ENCODE peak calls at places on chromosomes 11 and 22, in six cellular contexts. One of them, this sample, is unnamed.

GRCh38 chr11:65851083-65851579 is 6.8 kb downstream of the CFL1 start:
- DNase-seq in HEK293T: peak
- DNase-seq in substantia nigra: no peak
- DNase-seq in GM19239: no peak
- DNase-seq in sigmoid colon: no peak
- DNase-seq in NCI-H1930: no peak
- DNase-seq in this sample: no peak

GRCh38 chr11:102794382-102794781 is 3.6 kb downstream of the MMP1 start:
- DNase-seq in HEK293T: peak
- DNase-seq in substantia nigra: no peak
- DNase-seq in GM19239: peak
- DNase-seq in sigmoid colon: no peak
- DNase-seq in NCI-H1930: peak
- DNase-seq in this sample: no peak

GRCh38 chr11:119065369-119065768 is 2.2 kb upstream of the VPS11 start:
- DNase-seq in HEK293T: peak
- DNase-seq in substantia nigra: no peak
- DNase-seq in GM19239: no peak
- DNase-seq in sigmoid colon: no peak
- DNase-seq in NCI-H1930: no peak
- DNase-seq in this sample: no peak

GRCh38 chr11:117072517-117073218 is 25.6 kb downstream of the SIK3 start:
- DNase-seq in HEK293T: no peak
- DNase-seq in substantia nigra: no peak
- DNase-seq in GM19239: no peak
- DNase-seq in sigmoid colon: no peak
- DNase-seq in NCI-H1930: no peak
- DNase-seq in this sample: no peak

GRCh38 chr22:41445171-41446056 is 1.2 kb downstream of the TOB2 start:
- DNase-seq in HEK293T: no peak
- DNase-seq in substantia nigra: no peak
- DNase-seq in GM19239: no peak
- DNase-seq in sigmoid colon: peak
- DNase-seq in NCI-H1930: no peak
- DNase-seq in this sample: no peak

GRCh38 chr11:113549611-113550061 is 74.4 kb upstream of the DRD2 start:
- DNase-seq in HEK293T: no peak
- DNase-seq in substantia nigra: peak
- DNase-seq in GM19239: no peak
- DNase-seq in sigmoid colon: no peak
- DNase-seq in NCI-H1930: no peak
- DNase-seq in this sample: no peak

GRCh38 chr11:94309757-94310156 is 5.4 kb downstream of the IZUMO1R start:
- DNase-seq in HEK293T: no peak
- DNase-seq in substantia nigra: no peak
- DNase-seq in GM19239: no peak
- DNase-seq in sigmoid colon: no peak
- DNase-seq in NCI-H1930: no peak
- DNase-seq in this sample: no peak

GRCh38 chr22:36220457-36220921 is 18.8 kb downstream of the APOL2 start:
- DNase-seq in HEK293T: no peak
- DNase-seq in substantia nigra: no peak
- DNase-seq in GM19239: no peak
- DNase-seq in sigmoid colon: peak
- DNase-seq in NCI-H1930: no peak
- DNase-seq in this sample: no peak

GRCh38 chr11:68911731-68912130 is 8.0 kb downstream of the IGHMBP2 start:
- DNase-seq in HEK293T: no peak
- DNase-seq in substantia nigra: no peak
- DNase-seq in GM19239: no peak
- DNase-seq in sigmoid colon: peak
- DNase-seq in NCI-H1930: no peak
- DNase-seq in this sample: no peak

GRCh38 chr22:28813772-28814518 is 13.6 kb upstream of the XBP1 start:
- DNase-seq in HEK293T: no peak
- DNase-seq in substantia nigra: peak
- DNase-seq in GM19239: no peak
- DNase-seq in sigmoid colon: peak
- DNase-seq in NCI-H1930: no peak
- DNase-seq in this sample: no peak

GRCh38 chr11:73393479-73394415 is 17.5 kb downstream of the RELT start:
- DNase-seq in HEK293T: peak
- DNase-seq in substantia nigra: peak
- DNase-seq in GM19239: peak
- DNase-seq in sigmoid colon: peak
- DNase-seq in NCI-H1930: peak
- DNase-seq in this sample: peak

GRCh38 chr22:42807185-42807584 is 49.9 kb downstream of the ARFGAP3 start:
- DNase-seq in HEK293T: no peak
- DNase-seq in substantia nigra: no peak
- DNase-seq in GM19239: no peak
- DNase-seq in sigmoid colon: no peak
- DNase-seq in NCI-H1930: no peak
- DNase-seq in this sample: no peak

GRCh38 chr11:131688056-131688693 is 317.8 kb downstream of the NTM start:
- DNase-seq in HEK293T: peak
- DNase-seq in substantia nigra: peak
- DNase-seq in GM19239: peak
- DNase-seq in sigmoid colon: no peak
- DNase-seq in NCI-H1930: peak
- DNase-seq in this sample: peak

GRCh38 chr22:46429327-46429853 is 93.9 kb downstream of the TRMU start:
- DNase-seq in HEK293T: no peak
- DNase-seq in substantia nigra: no peak
- DNase-seq in GM19239: no peak
- DNase-seq in sigmoid colon: no peak
- DNase-seq in NCI-H1930: no peak
- DNase-seq in this sample: no peak

GRCh38 chr22:46936378-46936916 is 174.0 kb downstream of the TBC1D22A start:
- DNase-seq in HEK293T: no peak
- DNase-seq in substantia nigra: no peak
- DNase-seq in GM19239: no peak
- DNase-seq in sigmoid colon: no peak
- DNase-seq in NCI-H1930: no peak
- DNase-seq in this sample: no peak

GRCh38 chr11:66333220-66333877 is 2.9 kb downstream of the RIN1 start:
- DNase-seq in HEK293T: no peak
- DNase-seq in substantia nigra: no peak
- DNase-seq in GM19239: no peak
- DNase-seq in sigmoid colon: peak
- DNase-seq in NCI-H1930: no peak
- DNase-seq in this sample: no peak

GRCh38 chr11:116793476-116794096 is 1.9 kb upstream of the APOA5 start:
- DNase-seq in HEK293T: no peak
- DNase-seq in substantia nigra: no peak
- DNase-seq in GM19239: no peak
- DNase-seq in sigmoid colon: no peak
- DNase-seq in NCI-H1930: no peak
- DNase-seq in this sample: no peak

GRCh38 chr11:65565624-65566453 is 4.4 kb upstream of the ZNRD2 start:
- DNase-seq in HEK293T: no peak
- DNase-seq in substantia nigra: no peak
- DNase-seq in GM19239: no peak
- DNase-seq in sigmoid colon: no peak
- DNase-seq in NCI-H1930: no peak
- DNase-seq in this sample: no peak

GRCh38 chr11:72081184-72081644 is 564 bp downstream of the LRRC51 start:
- DNase-seq in HEK293T: no peak
- DNase-seq in substantia nigra: no peak
- DNase-seq in GM19239: no peak
- DNase-seq in sigmoid colon: no peak
- DNase-seq in NCI-H1930: no peak
- DNase-seq in this sample: no peak

GRCh38 chr22:27952091-27952490 is 33.0 kb upstream of the PITPNB start:
- DNase-seq in HEK293T: no peak
- DNase-seq in substantia nigra: no peak
- DNase-seq in GM19239: no peak
- DNase-seq in sigmoid colon: no peak
- DNase-seq in NCI-H1930: no peak
- DNase-seq in this sample: no peak

GRCh38 chr11:100687032-100687629 is at the start of gene ARHGAP42:
- DNase-seq in HEK293T: peak
- DNase-seq in substantia nigra: peak
- DNase-seq in GM19239: peak
- DNase-seq in sigmoid colon: peak
- DNase-seq in NCI-H1930: no peak
- DNase-seq in this sample: peak

GRCh38 chr11:134797411-134798089 is 385.5 kb upstream of the B3GAT1 start:
- DNase-seq in HEK293T: no peak
- DNase-seq in substantia nigra: no peak
- DNase-seq in GM19239: no peak
- DNase-seq in sigmoid colon: no peak
- DNase-seq in NCI-H1930: no peak
- DNase-seq in this sample: no peak

GRCh38 chr11:96098511-96099241 is 174.8 kb upstream of the MTMR2 start:
- DNase-seq in HEK293T: no peak
- DNase-seq in substantia nigra: no peak
- DNase-seq in GM19239: no peak
- DNase-seq in sigmoid colon: no peak
- DNase-seq in NCI-H1930: no peak
- DNase-seq in this sample: no peak

GRCh38 chr11:1876361-1877063 is 15.2 kb downstream of the PRR33 start:
- DNase-seq in HEK293T: peak
- DNase-seq in substantia nigra: no peak
- DNase-seq in GM19239: no peak
- DNase-seq in sigmoid colon: peak
- DNase-seq in NCI-H1930: no peak
- DNase-seq in this sample: peak

GRCh38 chr11:77152846-77153245 is 24.8 kb downstream of the MYO7A start:
- DNase-seq in HEK293T: no peak
- DNase-seq in substantia nigra: no peak
- DNase-seq in GM19239: no peak
- DNase-seq in sigmoid colon: no peak
- DNase-seq in NCI-H1930: no peak
- DNase-seq in this sample: no peak

This sample was measured in H1.